ENCODE peak calls at places on chromosomes 2 and 18, in eight cellular contexts. B, J, U, G, T, Q, X and C are unnamed samples.

GRCh38 chr18:30644158-30644557 is 398.4 kb downstream of the DSC3 start:
- DNase-seq in G (no peak), Q (no peak), U (no peak), B (no peak), J (no peak), X (no peak), T (no peak), C (no peak)

GRCh38 chr2:74841663-74842062 is 7.7 kb downstream of the HK2 start:
- DNase-seq in J (no peak), G (no peak), B (no peak), U (no peak), T (no peak), X (no peak), Q (no peak), C (no peak)

GRCh38 chr2:200603972-200604371 is 18.2 kb downstream of the AOX1 start:
- DNase-seq in B (peak), J (no peak), G (no peak), U (no peak), Q (no peak), X (peak), T (peak), C (no peak)

GRCh38 chr2:21330786-21331391 is 207.1 kb downstream of the TDRD15 start:
- DNase-seq in U (no peak), G (no peak), B (no peak), X (no peak), T (no peak), J (no peak), Q (no peak), C (no peak)

GRCh38 chr18:28801876-28802275 is 624.9 kb upstream of the CDH2 start:
- DNase-seq in X (no peak), J (no peak), T (no peak), U (no peak), B (no peak), G (no peak), Q (no peak), C (no peak)

GRCh38 chr2:6556755-6557154 is 309.0 kb downstream of the CMPK2 start:
- DNase-seq in U (no peak), T (peak), J (no peak), G (peak), X (peak), Q (no peak), B (peak), C (no peak)

GRCh38 chr2:59874971-59875755 is 678.3 kb downstream of the BCL11A start:
- DNase-seq in G (no peak), T (no peak), Q (no peak), J (no peak), U (no peak), X (no peak), B (no peak), C (no peak)

GRCh38 chr18:7953085-7953958 is 386.2 kb downstream of the PTPRM start:
- DNase-seq in J (no peak), G (no peak), T (no peak), B (no peak), X (no peak), U (no peak), Q (peak), C (no peak)

GRCh38 chr2:180761224-180761623 is 219.2 kb upstream of the UBE2E3 start:
- DNase-seq in X (peak), U (no peak), B (peak), G (peak), Q (peak), J (no peak), T (peak), C (no peak)

GRCh38 chr2:104919127-104919526 is 65.2 kb downstream of the POU3F3 start:
- DNase-seq in X (no peak), T (no peak), J (no peak), Q (no peak), B (peak), G (no peak), U (no peak), C (no peak)

GRCh38 chr2:46719499-46719898 is 196.1 kb downstream of the MCFD2 start:
- DNase-seq in G (no peak), T (peak), U (no peak), X (peak), B (peak), J (no peak), Q (no peak), C (no peak)

GRCh38 chr18:77080283-77080682 is 52.3 kb downstream of the MBP start:
- DNase-seq in Q (peak), J (no peak), X (no peak), G (no peak), U (no peak), T (no peak), B (no peak), C (no peak)

GRCh38 chr2:45190481-45190880 is 181.2 kb upstream of the SIX2 start:
- DNase-seq in B (peak), J (no peak), Q (no peak), T (no peak), X (peak), G (peak), U (no peak), C (no peak)

GRCh38 chr18:68418881-68419280 is 296.0 kb downstream of the TMX3 start:
- DNase-seq in U (no peak), T (peak), J (no peak), X (no peak), G (no peak), B (no peak), Q (no peak), C (no peak)

GRCh38 chr18:5975111-5975622 is 79.8 kb upstream of the TMEM200C start:
- DNase-seq in T (no peak), J (no peak), B (peak), Q (peak), G (peak), U (no peak), X (peak), C (no peak)

GRCh38 chr2:43707255-43707654 is 31.0 kb upstream of the C1GALT1C1L start:
- DNase-seq in G (peak), X (peak), T (peak), J (no peak), B (peak), Q (no peak), U (peak), C (peak)

GRCh38 chr2:235541838-235542549 is 48.2 kb downstream of the AGAP1 start:
- DNase-seq in Q (no peak), X (no peak), U (no peak), G (no peak), J (no peak), B (no peak), T (no peak), C (no peak)
- TF ChIP-seq CTCF in Q (no peak), X (no peak), U (no peak), G (no peak), J (no peak), B (no peak), T (no peak), C (no peak)

GRCh38 chr18:48649231-48649630 is 110.4 kb downstream of the CTIF start:
- DNase-seq in T (no peak), J (no peak), U (no peak), X (no peak), B (no peak), Q (no peak), G (no peak), C (peak)
- TF ChIP-seq CTCF in T (no peak), J (no peak), U (no peak), X (no peak), B (no peak), Q (no peak), G (no peak), C (no peak)

GRCh38 chr2:223460774-223461211 is 141.4 kb downstream of the SCG2 start:
- DNase-seq in U (no peak), G (no peak), T (peak), B (peak), J (no peak), Q (no peak), X (peak), C (no peak)

GRCh38 chr2:223464071-223464470 is 138.1 kb downstream of the SCG2 start:
- DNase-seq in U (no peak), J (no peak), Q (no peak), X (no peak), G (no peak), T (no peak), B (no peak), C (no peak)

GRCh38 chr2:223457301-223457700 is 144.9 kb downstream of the SCG2 start:
- DNase-seq in T (no peak), J (no peak), B (no peak), G (no peak), U (no peak), Q (no peak), X (no peak), C (no peak)

GRCh38 chr2:223459328-223459939 is 142.7 kb downstream of the SCG2 start:
- DNase-seq in X (no peak), U (no peak), J (no peak), Q (no peak), G (no peak), B (peak), T (peak), C (no peak)
- TF ChIP-seq CTCF in X (peak), U (no peak), J (peak), Q (no peak), G (no peak), B (peak), T (peak), C (peak)

GRCh38 chr18:38406625-38407024 is 841.0 kb upstream of the CELF4 start:
- DNase-seq in B (no peak), U (no peak), X (no peak), Q (no peak), G (no peak), T (no peak), J (no peak), C (no peak)

GRCh38 chr18:38397094-38397493 is 831.5 kb upstream of the CELF4 start:
- DNase-seq in G (no peak), Q (no peak), U (no peak), T (no peak), X (no peak), B (no peak), J (no peak), C (no peak)

DNA sequence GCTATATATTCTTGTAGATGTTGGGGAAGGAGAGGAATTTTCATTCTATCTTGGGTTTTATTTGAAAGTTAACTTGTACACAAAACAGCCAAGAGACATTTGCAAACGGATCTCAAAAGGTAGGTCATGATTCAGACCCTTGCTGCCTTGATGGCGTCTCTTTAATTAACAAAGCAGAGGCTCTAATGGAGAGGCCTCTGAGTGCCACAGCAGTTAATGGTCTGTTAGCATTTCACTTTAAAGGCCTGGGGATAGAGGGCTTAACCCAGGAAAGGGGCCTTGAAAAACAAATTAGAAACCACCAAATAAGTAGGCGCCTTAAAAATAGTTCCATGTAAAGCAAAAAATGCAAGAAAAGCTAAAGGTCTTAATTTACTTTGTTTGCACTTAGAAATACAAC is 836.9 kb upstream of the CELF4 start:
- DNase-seq in Q (no peak), T (no peak), X (no peak), B (no peak), U (no peak), G (no peak), J (no peak), C (no peak)
- TF ChIP-seq CTCF in Q (no peak), T (no peak), X (no peak), B (no peak), U (no peak), G (no peak), J (no peak), C (no peak)

GRCh38 chr2:204977914-204978313 is 432.6 kb downstream of the PARD3B start:
- DNase-seq in T (no peak), B (no peak), G (no peak), X (no peak), Q (no peak), J (no peak), U (no peak), C (no peak)
- TF ChIP-seq CTCF in T (no peak), B (peak), G (no peak), X (no peak), Q (no peak), J (no peak), U (no peak), C (no peak)